ENCODE peak calls at places on chromosomes 12 and 14, in four cellular contexts. One of them, this sample, is unnamed.

GRCh38 chr12:104457746-104458644 is 1.2 kb downstream of the CHST11 start:
- DNase-seq in mucosa of descending colon: peak
- DNase-seq in heart right ventricle: peak
- DNase-seq in body of pancreas: peak
- DNase-seq in this sample: no peak

GRCh38 chr14:38290601-38291190 is 34.8 kb upstream of the CLEC14A start:
- DNase-seq in mucosa of descending colon: peak
- DNase-seq in heart right ventricle: peak
- DNase-seq in body of pancreas: peak
- DNase-seq in this sample: peak

GRCh38 chr14:96987771-96988170 is 190.6 kb downstream of the VRK1 start:
- DNase-seq in body of pancreas: no peak
- DNase-seq in mucosa of descending colon: no peak
- DNase-seq in heart right ventricle: no peak
- DNase-seq in this sample: no peak

GRCh38 chr14:105475916-105476845 is 1.6 kb downstream of the CRIP2 start:
- DNase-seq in body of pancreas: peak
- DNase-seq in heart right ventricle: peak
- DNase-seq in mucosa of descending colon: peak
- DNase-seq in this sample: no peak

GRCh38 chr14:87800216-87800615 is 192.8 kb downstream of the GALC start:
- DNase-seq in heart right ventricle: no peak
- DNase-seq in mucosa of descending colon: no peak
- DNase-seq in body of pancreas: no peak
- DNase-seq in this sample: no peak

GRCh38 chr14:33682746-33683145 is 268.1 kb downstream of the EGLN3 start:
- DNase-seq in body of pancreas: peak
- DNase-seq in mucosa of descending colon: no peak
- DNase-seq in heart right ventricle: peak
- DNase-seq in this sample: peak

GRCh38 chr12:80015660-80016059 is 80.8 kb upstream of the PPP1R12A start:
- DNase-seq in heart right ventricle: no peak
- DNase-seq in body of pancreas: no peak
- DNase-seq in mucosa of descending colon: no peak
- DNase-seq in this sample: no peak

GRCh38 chr12:64028541-64028940 is 184.0 kb downstream of the SRGAP1 start:
- DNase-seq in mucosa of descending colon: no peak
- DNase-seq in heart right ventricle: no peak
- DNase-seq in body of pancreas: no peak
- DNase-seq in this sample: no peak

GRCh38 chr12:89750821-89751227 is 42.2 kb upstream of the ATP2B1 start:
- DNase-seq in body of pancreas: no peak
- DNase-seq in heart right ventricle: no peak
- DNase-seq in mucosa of descending colon: no peak
- DNase-seq in this sample: no peak

GRCh38 chr12:52622349-52622748 is 4.0 kb upstream of the KRT73 start:
- DNase-seq in body of pancreas: no peak
- DNase-seq in heart right ventricle: no peak
- DNase-seq in mucosa of descending colon: no peak
- DNase-seq in this sample: no peak

GRCh38 chr14:90536092-90536491 is 139.3 kb downstream of the CALM1 start:
- DNase-seq in mucosa of descending colon: no peak
- DNase-seq in heart right ventricle: peak
- DNase-seq in body of pancreas: no peak
- DNase-seq in this sample: no peak

GRCh38 chr14:23195552-23196101 is 12.2 kb upstream of the SLC7A8 start:
- DNase-seq in mucosa of descending colon: no peak
- DNase-seq in body of pancreas: no peak
- DNase-seq in heart right ventricle: no peak
- DNase-seq in this sample: no peak

GRCh38 chr14:91884664-91885063 is 17.3 kb upstream of the TC2N start:
- DNase-seq in heart right ventricle: no peak
- DNase-seq in body of pancreas: no peak
- DNase-seq in mucosa of descending colon: no peak
- DNase-seq in this sample: no peak

GRCh38 chr12:122422769-122423257 is 344 bp upstream of the CLIP1 start:
- DNase-seq in mucosa of descending colon: no peak
- DNase-seq in heart right ventricle: peak
- DNase-seq in body of pancreas: peak
- DNase-seq in this sample: no peak

GRCh38 chr14:57847096-57847495 is 18.8 kb downstream of the SLC35F4 start:
- DNase-seq in body of pancreas: no peak
- DNase-seq in heart right ventricle: no peak
- DNase-seq in mucosa of descending colon: no peak
- DNase-seq in this sample: peak

GRCh38 chr12:24960222-24960855 is 11.4 kb upstream of the BCAT1 start:
- DNase-seq in heart right ventricle: no peak
- DNase-seq in body of pancreas: peak
- DNase-seq in mucosa of descending colon: peak
- DNase-seq in this sample: no peak

GRCh38 chr12:131642101-131642540 is 68.8 kb upstream of the SFSWAP start:
- DNase-seq in mucosa of descending colon: no peak
- DNase-seq in heart right ventricle: no peak
- DNase-seq in body of pancreas: no peak
- DNase-seq in this sample: no peak

GRCh38 chr12:128818065-128819022 is 5.4 kb downstream of the SLC15A4 start:
- DNase-seq in mucosa of descending colon: no peak
- DNase-seq in heart right ventricle: no peak
- DNase-seq in body of pancreas: no peak
- DNase-seq in this sample: no peak

GRCh38 chr12:115470977-115471376 is 787.0 kb upstream of the TBX3 start:
- DNase-seq in body of pancreas: no peak
- DNase-seq in heart right ventricle: no peak
- DNase-seq in mucosa of descending colon: no peak
- DNase-seq in this sample: no peak

GRCh38 chr14:100904307-100905019 is 941 bp upstream of the RTL1 start:
- DNase-seq in body of pancreas: no peak
- DNase-seq in mucosa of descending colon: no peak
- DNase-seq in heart right ventricle: no peak
- DNase-seq in this sample: no peak

GRCh38 chr14:102088012-102088792 is 1.4 kb upstream of the HSP90AA1 start:
- DNase-seq in mucosa of descending colon: peak
- DNase-seq in body of pancreas: peak
- DNase-seq in heart right ventricle: peak
- DNase-seq in this sample: no peak

GRCh38 chr12:130559806-130560205 is 156.3 kb downstream of the RIMBP2 start:
- DNase-seq in body of pancreas: no peak
- DNase-seq in mucosa of descending colon: peak
- DNase-seq in heart right ventricle: no peak
- DNase-seq in this sample: no peak

GRCh38 chr14:69449216-69449615 is 35.3 kb upstream of the PLEKHD1 start:
- DNase-seq in heart right ventricle: no peak
- DNase-seq in mucosa of descending colon: no peak
- DNase-seq in body of pancreas: no peak
- DNase-seq in this sample: no peak

DNA sequence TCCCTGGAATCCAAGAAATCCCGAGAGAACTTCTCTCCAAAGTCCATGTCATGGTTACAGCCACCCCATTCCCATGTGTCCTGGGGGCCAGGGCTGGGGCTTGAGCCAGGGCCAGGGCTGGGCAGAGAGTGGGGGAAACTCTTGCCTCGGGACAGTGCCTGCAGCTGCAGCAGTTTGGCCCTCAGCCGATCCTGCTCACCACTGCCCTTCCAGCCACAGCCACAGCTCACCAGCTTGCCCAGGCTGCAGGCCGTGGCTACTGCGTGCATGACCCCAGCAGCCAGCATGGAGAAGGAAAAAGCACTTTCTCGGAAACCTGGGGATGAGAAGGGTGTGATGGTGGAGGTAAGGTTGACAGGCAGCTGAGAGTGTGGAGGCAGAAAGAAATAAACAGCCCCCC is 3.5 kb downstream of the WNT10B start:
- DNase-seq in mucosa of descending colon: no peak
- DNase-seq in heart right ventricle: no peak
- DNase-seq in body of pancreas: no peak
- DNase-seq in this sample: no peak
- H3K4me3 ChIP-seq in mucosa of descending colon: no peak
- H3K4me3 ChIP-seq in heart right ventricle: no peak
- H3K4me3 ChIP-seq in body of pancreas: no peak
- H3K4me3 ChIP-seq in this sample: no peak

DNA sequence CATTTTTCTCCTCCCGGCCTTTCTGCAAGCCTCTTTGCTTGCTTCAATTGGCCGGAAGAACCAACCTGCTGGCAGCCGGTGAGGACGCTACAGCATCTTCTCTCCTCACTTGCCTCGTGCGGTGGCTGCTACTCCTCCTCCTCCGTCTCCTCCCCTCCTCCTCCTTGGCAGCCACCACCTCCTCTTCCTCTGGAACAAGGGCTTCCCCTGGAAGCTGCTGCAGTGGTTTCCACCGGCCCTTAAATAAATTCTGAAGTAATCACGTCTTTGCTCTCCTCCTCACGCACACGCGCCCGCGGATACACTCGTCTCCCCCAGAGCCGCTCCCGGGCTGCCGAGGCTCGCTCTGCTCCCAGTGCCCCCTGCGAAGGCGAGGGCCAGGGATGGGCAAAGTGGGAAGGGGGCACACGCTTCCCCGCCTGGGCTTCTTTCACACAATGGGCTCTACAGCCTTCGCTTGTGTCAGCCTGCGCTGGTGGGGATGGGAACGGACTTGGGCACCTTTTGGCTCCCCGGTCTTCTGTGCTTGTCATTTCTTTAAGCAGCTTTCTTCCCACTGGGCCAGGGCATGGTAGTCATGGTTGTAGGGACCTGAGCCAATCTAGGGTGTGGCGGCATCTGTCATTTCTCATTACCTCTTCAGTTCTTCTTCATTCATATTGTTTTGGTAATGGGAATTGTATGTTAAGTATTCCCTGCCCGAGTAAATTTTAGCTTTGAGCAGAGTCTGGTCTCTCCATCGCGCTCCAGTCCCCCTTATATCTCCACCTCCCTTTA is at the start of gene PPFIA2:
- DNase-seq in heart right ventricle: peak
- DNase-seq in mucosa of descending colon: peak
- DNase-seq in body of pancreas: peak
- DNase-seq in this sample: no peak
- H3K4me3 ChIP-seq in heart right ventricle: peak
- H3K4me3 ChIP-seq in mucosa of descending colon: no peak
- H3K4me3 ChIP-seq in body of pancreas: no peak
- H3K4me3 ChIP-seq in this sample: peak

GRCh38 chr12:47004634-47005033 is 74.8 kb upstream of the PCED1B start:
- DNase-seq in body of pancreas: no peak
- DNase-seq in mucosa of descending colon: no peak
- DNase-seq in heart right ventricle: no peak
- DNase-seq in this sample: no peak

GRCh38 chr12:46998811-46999368 is 80.5 kb upstream of the PCED1B start:
- DNase-seq in mucosa of descending colon: no peak
- DNase-seq in heart right ventricle: no peak
- DNase-seq in body of pancreas: no peak
- DNase-seq in this sample: no peak
- H3K4me3 ChIP-seq in mucosa of descending colon: no peak
- H3K4me3 ChIP-seq in heart right ventricle: no peak
- H3K4me3 ChIP-seq in body of pancreas: no peak
- H3K4me3 ChIP-seq in this sample: no peak

DNA sequence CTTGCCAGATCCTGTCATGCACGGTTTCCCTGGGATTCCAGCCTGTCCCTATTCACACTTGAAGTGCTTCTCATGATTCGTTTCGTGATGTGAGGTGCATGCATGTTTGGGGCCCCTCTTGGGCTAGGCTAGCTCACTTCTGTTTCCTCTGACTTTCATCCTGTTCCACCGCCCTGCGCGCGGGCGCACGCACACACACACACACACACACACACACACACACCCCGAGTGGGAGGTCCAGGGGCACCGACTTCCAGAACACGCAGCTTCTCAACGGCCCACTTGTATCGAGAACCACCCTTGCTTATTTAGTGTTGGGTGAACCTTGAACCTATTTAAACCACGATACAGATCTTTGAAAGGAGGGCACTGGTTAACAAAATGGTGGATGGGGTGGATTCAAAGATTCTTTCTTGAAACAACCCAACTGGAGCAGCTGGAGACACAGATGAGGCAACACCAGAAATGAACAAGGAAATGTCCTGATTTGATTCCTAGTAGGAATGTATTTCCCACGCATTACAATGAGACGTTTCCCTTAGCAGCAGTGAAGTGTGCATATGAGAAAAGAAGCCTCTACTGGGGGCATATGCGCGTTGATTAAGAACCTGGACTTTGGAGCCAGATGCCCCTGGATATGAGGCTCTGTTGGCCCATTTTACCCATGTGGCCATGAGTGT is 16.3 kb downstream of the ELK3 start:
- DNase-seq in mucosa of descending colon: no peak
- DNase-seq in heart right ventricle: no peak
- DNase-seq in body of pancreas: no peak
- DNase-seq in this sample: no peak
- H3K4me3 ChIP-seq in mucosa of descending colon: no peak
- H3K4me3 ChIP-seq in heart right ventricle: no peak
- H3K4me3 ChIP-seq in body of pancreas: no peak
- H3K4me3 ChIP-seq in this sample: no peak

GRCh38 chr14:53127832-53128231 is 25.3 kb downstream of the DDHD1 start:
- DNase-seq in body of pancreas: no peak
- DNase-seq in mucosa of descending colon: no peak
- DNase-seq in heart right ventricle: no peak
- DNase-seq in this sample: no peak
- H3K4me3 ChIP-seq in body of pancreas: no peak
- H3K4me3 ChIP-seq in mucosa of descending colon: no peak
- H3K4me3 ChIP-seq in heart right ventricle: no peak
- H3K4me3 ChIP-seq in this sample: no peak

DNA sequence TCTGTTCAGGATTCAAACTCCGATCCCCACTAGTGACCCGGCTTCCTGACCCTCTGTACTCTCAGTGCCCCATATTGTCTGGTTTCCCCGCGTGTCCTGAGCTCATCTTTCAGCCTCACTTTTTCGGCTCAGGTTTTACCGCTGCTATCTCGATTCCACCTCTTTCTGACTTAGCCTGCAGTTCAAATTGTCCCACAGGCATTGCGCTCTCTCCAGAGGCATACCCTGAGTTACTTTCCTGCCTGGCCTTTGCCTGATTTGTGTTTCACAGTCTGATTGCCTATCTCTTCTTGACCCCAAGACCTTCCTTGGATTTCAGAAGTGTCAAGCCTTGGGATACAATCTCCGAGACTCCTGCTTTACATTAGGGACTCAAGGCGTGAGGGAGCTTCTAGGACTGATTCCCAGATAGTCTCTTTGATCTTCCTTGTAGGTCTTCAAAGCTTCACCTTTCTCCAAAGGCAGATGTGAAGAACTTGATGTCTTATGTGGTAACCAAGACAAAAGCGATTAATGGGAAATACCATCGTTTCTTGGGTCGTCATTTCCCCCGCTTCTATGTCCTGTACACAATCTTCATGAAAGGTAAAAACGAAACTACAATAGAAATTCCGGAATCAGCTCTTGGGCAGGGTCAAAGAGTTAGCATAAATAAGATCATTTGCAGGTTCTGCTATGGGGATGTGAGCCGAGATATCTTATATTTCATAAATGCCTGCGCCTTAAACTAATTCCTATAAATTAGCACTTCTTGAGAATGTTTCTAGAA is 658 bp downstream of the LETMD1 start:
- DNase-seq in body of pancreas: no peak
- DNase-seq in heart right ventricle: no peak
- DNase-seq in mucosa of descending colon: no peak
- DNase-seq in this sample: no peak
- H3K4me3 ChIP-seq in body of pancreas: peak
- H3K4me3 ChIP-seq in heart right ventricle: peak
- H3K4me3 ChIP-seq in mucosa of descending colon: peak
- H3K4me3 ChIP-seq in this sample: peak

GRCh38 chr12:53976172-53976822 is 1.5 kb upstream of the HOTAIR start:
- DNase-seq in body of pancreas: no peak
- DNase-seq in mucosa of descending colon: no peak
- DNase-seq in heart right ventricle: no peak
- DNase-seq in this sample: no peak
- H3K4me3 ChIP-seq in body of pancreas: no peak
- H3K4me3 ChIP-seq in mucosa of descending colon: no peak
- H3K4me3 ChIP-seq in heart right ventricle: no peak
- H3K4me3 ChIP-seq in this sample: peak

This sample was measured in skeletal muscle cell.